ENCODE peak calls at places on chromosome 21, in four cellular contexts. D is mesendoderm, E is ovary, U is endothelial cell of umbilical vein. B is an unnamed sample.
A peak's percentile ranks its signal among the peaks of the same experiment; 100 is the strongest.

GRCh38 chr21:15363921-15364320 is 299.1 kb upstream of the NRIP1 start:
- DNase-seq in E (no peak), U (peak; percentile 12), D (no peak), B (no peak)

GRCh38 chr21:20592482-20592881 is 405.7 kb upstream of the NCAM2 start:
- DNase-seq in D (peak; percentile 13), E (no peak), U (no peak), B (no peak)

GRCh38 chr21:44881586-44881939 is 8.1 kb upstream of the PTTG1IP start:
- DNase-seq in D (no peak), U (no peak), E (no peak), B (no peak)

GRCh38 chr21:15586752-15587436 is 142.9 kb upstream of the USP25 start:
- DNase-seq in U (no peak), D (no peak), E (no peak), B (no peak)

GRCh38 chr21:37658121-37658993 is 257.9 kb downstream of the KCNJ6 start:
- DNase-seq in D (no peak), U (no peak), E (no peak), B (no peak)

GRCh38 chr21:39527664-39528381 is 76.1 kb downstream of the SH3BGR start:
- DNase-seq in D (no peak), E (no peak), U (no peak), B (no peak)

GRCh38 chr21:25752389-25752788 is 17.6 kb downstream of the GABPA start:
- DNase-seq in E (no peak), U (no peak), D (no peak), B (no peak)

GRCh38 chr21:33300701-33301631 is 23.8 kb upstream of the IFNAR1 start:
- DNase-seq in D (no peak), U (peak; percentile 66), E (no peak), B (no peak)

GRCh38 chr21:45544449-45545235 is 2.4 kb upstream of the SLC19A1 start:
- DNase-seq in D (no peak), U (no peak), E (peak; percentile 7), B (no peak)

GRCh38 chr21:17829472-17829871 is 10.3 kb upstream of the C21orf91 start:
- DNase-seq in U (no peak), E (no peak), D (peak; percentile 21), B (no peak)

DNA sequence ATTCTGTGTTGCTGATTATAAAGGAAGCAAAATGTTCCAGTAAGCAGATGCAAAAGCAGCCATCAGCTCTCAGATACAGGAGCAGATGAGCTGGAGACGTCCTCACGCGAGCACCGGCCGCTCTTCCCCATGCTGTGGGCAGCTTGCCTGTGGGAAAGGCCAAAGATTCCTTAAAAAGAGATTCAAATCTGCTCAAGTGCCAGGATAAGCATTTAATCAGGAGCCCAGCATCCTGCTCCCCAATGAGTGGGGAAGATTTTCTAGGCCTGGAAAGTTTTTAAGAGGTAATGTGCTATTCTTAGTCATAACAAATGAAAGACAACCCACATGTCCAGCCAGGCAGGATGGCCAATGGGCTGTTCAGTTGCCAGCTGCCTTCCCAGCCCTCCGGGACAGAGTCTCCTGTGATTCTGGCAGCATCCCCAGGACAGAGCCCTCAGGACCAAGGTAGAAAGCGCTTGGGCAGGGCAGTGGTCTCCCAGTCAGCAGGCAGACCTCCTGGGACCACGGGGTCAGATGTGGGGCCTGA is 108.2 kb upstream of the TMPRSS2 start:
- DNase-seq in D (no peak), E (no peak), U (no peak), B (peak; percentile 53)
- H3K27ac ChIP-seq in D (no peak overlapping the region), E (no peak overlapping the region), U (no peak overlapping the region), B (no peak overlapping the region)

GRCh38 chr21:30138483-30138882 is 28.1 kb downstream of the CLDN17 start:
- DNase-seq in U (no peak), E (no peak), D (no peak), B (no peak)
- H3K4me3 ChIP-seq in U (no peak overlapping the region), E (no peak overlapping the region), D (no peak overlapping the region), B (no peak overlapping the region)

GRCh38 chr21:43333301-43334062 is 93.4 kb downstream of the SIK1 start:
- DNase-seq in U (peak; percentile 58), D (peak; percentile 89), E (peak; percentile 49), B (no peak)
- H3K27ac ChIP-seq in U (peak overlapping the region; percentile 49), D (peak overlapping the region; percentile 51), E (peak overlapping the region; percentile 77), B (no peak overlapping the region)

GRCh38 chr21:36544545-36544944 is 64.6 kb upstream of the CLDN14 start:
- DNase-seq in D (no peak), U (no peak), E (no peak), B (no peak)

GRCh38 chr21:36540700-36541099 is 60.8 kb upstream of the CLDN14 start:
- DNase-seq in E (no peak), U (no peak), D (no peak), B (no peak)

GRCh38 chr21:36543924-36544323 is 64.0 kb upstream of the CLDN14 start:
- DNase-seq in U (no peak), D (no peak), E (no peak), B (no peak)

GRCh38 chr21:36541721-36542139 is 61.8 kb upstream of the CLDN14 start:
- DNase-seq in E (no peak), D (no peak), U (no peak), B (no peak)

GRCh38 chr21:36542312-36543101 is 62.6 kb upstream of the CLDN14 start:
- DNase-seq in E (no peak), D (peak; percentile 77), U (no peak), B (no peak)
- H3K4me3 ChIP-seq in E (no peak overlapping the region), D (no peak overlapping the region), U (no peak overlapping the region), B (no peak overlapping the region)